ENCODE peak calls at places on chromosomes 12 and 14, in four cellular contexts. W, A, C and E are unnamed samples. For H3K4me1, the result is how much of the 10 kb centered on the place peaks cover.

GRCh38 chr14:95361373-95362179 is 41.9 kb upstream of the CLMN start:
- DNase-seq in A (peak), W (peak), C (peak), E (peak)

GRCh38 chr12:118981285-118982201 is at the start of gene SRRM4:
- DNase-seq in C (peak), A (peak), W (no peak), E (no peak)

GRCh38 chr12:41564816-41565215 is 376.7 kb downstream of the PDZRN4 start:
- DNase-seq in A (no peak), W (no peak), C (no peak), E (no peak)

GRCh38 chr14:55332654-55333570 is 61.7 kb downstream of the FBXO34 start:
- DNase-seq in C (peak), W (no peak), A (no peak), E (no peak)

GRCh38 chr14:101760138-101761011 is 1.1 kb upstream of the PPP2R5C start:
- DNase-seq in W (peak), A (peak), C (peak), E (peak)

GRCh38 chr12:40647651-40648050 is 44.6 kb upstream of the CNTN1 start:
- DNase-seq in A (no peak), W (no peak), C (no peak), E (no peak)

GRCh38 chr14:65101631-65102440 is 481 bp downstream of the MAX start:
- DNase-seq in W (peak), C (no peak), A (peak), E (peak)

GRCh38 chr12:67804168-67804567 is 155.6 kb downstream of the DYRK2 start:
- DNase-seq in A (no peak), W (no peak), C (no peak), E (no peak)

GRCh38 chr12:110015132-110015531 is 15.9 kb downstream of the ANKRD13A start:
- DNase-seq in W (no peak), A (no peak), C (no peak), E (no peak)

GRCh38 chr12:121095544-121096198 is 37.0 kb upstream of the P2RX7 start:
- DNase-seq in W (peak), A (peak), C (peak), E (peak)

GRCh38 chr12:96719671-96720362 is 187.2 kb upstream of the NEDD1 start:
- DNase-seq in C (no peak), W (no peak), A (no peak), E (no peak)

GRCh38 chr14:31018057-31018645 is 7.3 kb upstream of the AP4S1 start:
- DNase-seq in C (no peak), W (no peak), A (no peak), E (no peak)

GRCh38 chr12:6614513-6615177 is 7.5 kb upstream of the CHD4 start:
- DNase-seq in W (no peak), A (no peak), C (no peak), E (no peak)

GRCh38 chr14:71908141-71908540 is 24.1 kb upstream of the RGS6 start:
- DNase-seq in A (no peak), C (no peak), W (no peak), E (no peak)

GRCh38 chr14:103111297-103111981 is 11.8 kb upstream of the TNFAIP2 start:
- DNase-seq in C (no peak), W (no peak), A (no peak), E (no peak)

GRCh38 chr12:44465139-44465538 is 411.0 kb downstream of the NELL2 start:
- DNase-seq in C (no peak), W (no peak), A (no peak), E (no peak)

GRCh38 chr14:106564058-106564643 is 1037.8 kb downstream of the TMEM121 start:
- DNase-seq in A (no peak), W (no peak), C (peak), E (no peak)

GRCh38 chr12:6950944-6951540 is at the start of gene PTPN6:
- DNase-seq in A (peak), W (no peak), C (no peak), E (peak)

GRCh38 chr14:20714593-20715250 is 26.2 kb downstream of the ANG start:
- DNase-seq in A (no peak), C (no peak), W (peak), E (peak)

GRCh38 chr12:121239335-121239678 is 29.4 kb downstream of the P2RX4 start:
- DNase-seq in A (no peak), W (no peak), C (no peak), E (no peak)

GRCh38 chr14:70905316-70905715 is 1.9 kb upstream of the PCNX1 start:
- DNase-seq in A (no peak), W (no peak), C (no peak), E (peak)

GRCh38 chr14:99899578-99900178 is 106.5 kb downstream of the EML1 start:
- DNase-seq in A (no peak), W (no peak), C (peak), E (no peak)

GRCh38 chr12:124750787-124751471 is 112.7 kb downstream of the SCARB1 start:
- DNase-seq in C (peak), W (no peak), A (no peak), E (no peak)

GRCh38 chr14:49940805-49941421 is 48.0 kb downstream of the ARF6 start:
- DNase-seq in C (no peak), A (no peak), W (no peak), E (no peak)

GRCh38 chr12:90790747-90791146 is 164.2 kb downstream of the CCER1 start:
- DNase-seq in W (no peak), C (no peak), A (no peak), E (no peak)

GRCh38 chr12:96889273-96889933 is 17.7 kb upstream of the NEDD1 start:
- DNase-seq in W (no peak), A (no peak), C (no peak), E (no peak)

GRCh38 chr14:50835280-50835679 is 4.3 kb upstream of the NIN start:
- DNase-seq in W (no peak), C (no peak), A (no peak), E (no peak)

GRCh38 chr14:59570122-59570521 is 6.5 kb downstream of the CCDC175 start:
- DNase-seq in C (no peak), W (no peak), A (no peak), E (no peak)

GRCh38 chr12:75666980-75667359 is 155.6 kb upstream of the KRR1 start:
- DNase-seq in A (no peak), W (no peak), C (no peak), E (no peak)

GRCh38 chr14:53043107-53043704 is 92.4 kb upstream of the FERMT2 start:
- DNase-seq in W (peak), C (no peak), A (peak), E (no peak)

GRCh38 chr12:128852026-128852725 is 1.1 kb upstream of the GLT1D1 start:
- DNase-seq in C (no peak), W (no peak), A (no peak), E (no peak)

GRCh38 chr14:52790756-52791203 is 627 bp downstream of the GNPNAT1 start:
- DNase-seq in W (no peak), A (no peak), C (no peak), E (no peak)

GRCh38 chr12:76491292-76491691 is 68.3 kb downstream of the OSBPL8 start:
- DNase-seq in A (no peak), C (no peak), W (no peak), E (no peak)

DNA sequence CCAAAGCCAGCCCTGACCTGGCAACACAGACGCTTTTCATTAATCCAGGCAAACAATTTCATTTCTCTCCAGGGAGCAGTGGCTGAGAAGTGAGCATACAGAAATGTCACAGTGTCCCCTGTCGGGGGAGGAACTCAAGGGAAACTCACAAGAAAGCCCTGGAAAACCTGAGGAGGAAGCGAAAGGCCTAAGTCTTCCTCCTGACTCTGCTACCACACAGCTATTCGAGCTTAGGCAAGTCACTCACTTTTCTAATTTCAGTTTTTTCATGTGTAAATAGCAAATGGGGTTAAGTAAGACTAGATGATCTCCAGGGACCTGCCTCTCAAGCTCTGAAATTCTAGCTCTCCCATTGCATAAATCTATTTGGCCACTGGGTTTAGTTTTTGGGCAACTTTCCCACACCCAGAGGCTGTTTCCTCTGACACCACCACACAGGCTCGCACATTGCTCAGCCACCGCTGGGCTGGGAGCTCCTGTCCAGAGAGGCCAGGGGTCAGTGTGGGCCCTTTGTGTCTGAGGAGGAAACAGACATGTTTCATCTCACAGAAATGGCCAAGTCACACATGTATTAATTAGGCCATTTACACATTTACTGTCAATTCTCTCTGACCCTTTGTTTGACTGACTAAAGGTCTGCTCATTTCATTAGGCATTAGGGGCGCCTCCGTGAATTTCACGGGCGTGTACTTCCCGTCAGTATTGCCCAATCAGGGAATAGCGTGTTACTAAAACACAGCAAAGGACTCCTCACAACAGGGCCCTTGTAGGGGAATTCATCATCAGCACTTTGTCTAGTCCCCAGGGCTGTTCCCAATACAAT is 9.8 kb upstream of the PNMA1 start:
- DNase-seq in W (peak), C (no peak), A (peak), E (peak)
- H3K4me1 ChIP-seq in W (under half), C (under half), A (under half), E (under half)

GRCh38 chr12:52909256-52909655 is 4.4 kb upstream of the KRT8 start:
- DNase-seq in A (no peak), C (no peak), W (no peak), E (no peak)
- TF ChIP-seq POLR2A in A (no peak), C (no peak), W (no peak), E (no peak)

GRCh38 chr14:69611264-69612013 is at the start of gene SUSD6:
- DNase-seq in W (peak), C (peak), A (peak), E (peak)

GRCh38 chr14:69613312-69614073 is 2.1 kb downstream of the SUSD6 start:
- DNase-seq in W (no peak), C (no peak), A (no peak), E (no peak)

GRCh38 chr14:69614592-69614991 is 3.2 kb downstream of the SUSD6 start:
- DNase-seq in C (no peak), W (no peak), A (no peak), E (peak)

GRCh38 chr14:69612014-69612758 is 790 bp downstream of the SUSD6 start:
- DNase-seq in A (peak), C (peak), W (peak), E (peak)

DNA sequence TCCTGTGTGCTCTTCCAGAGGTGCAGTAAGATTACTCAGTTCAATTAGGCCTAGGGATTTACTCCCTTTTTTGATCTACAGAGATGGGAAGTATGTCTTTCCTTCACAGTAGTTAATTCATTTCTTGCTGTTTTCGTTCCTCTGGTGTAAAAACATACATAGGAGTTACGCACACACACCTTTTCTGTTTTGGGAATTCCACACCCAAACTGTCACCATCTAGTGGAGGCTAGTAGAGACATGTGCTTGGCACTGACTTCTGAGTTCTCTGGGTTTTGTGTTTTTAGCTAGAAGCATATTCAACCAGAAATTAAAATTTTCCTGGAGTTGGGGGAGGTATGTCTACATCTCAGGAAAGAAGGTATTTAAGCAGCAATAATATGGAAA is 1.4 kb downstream of the SUSD6 start:
- DNase-seq in A (no peak), C (peak), W (no peak), E (no peak)
- H3K4me1 ChIP-seq in A (under half), C (under half), W (under half), E (under half)

GRCh38 chr12:29709641-29710040 is 74.1 kb downstream of the TMTC1 start:
- DNase-seq in A (no peak), C (no peak), W (no peak), E (no peak)
- TF ChIP-seq POLR2A in A (no peak), C (no peak), W (no peak), E (no peak)

GRCh38 chr12:94208433-94208921 is 60.1 kb downstream of the PLXNC1 start:
- DNase-seq in C (peak), A (no peak), W (no peak), E (peak)
- H3K4me1 ChIP-seq in C (under half), A (under half), W (under half), E (under half)